ENCODE peak calls at places on chromosomes 2 and 18, in four cellular contexts. I, U, P and K are unnamed samples.

GRCh38 chr2:145488571-145488970 is 968.7 kb upstream of the ZEB2 start:
- DNase-seq in I (no peak), U (no peak), P (no peak), K (no peak)

GRCh38 chr2:211611061-211611518 is 927.5 kb downstream of the ERBB4 start:
- DNase-seq in I (no peak), U (no peak), P (no peak), K (no peak)

GRCh38 chr2:19576411-19576810 is 218.0 kb upstream of the OSR1 start:
- DNase-seq in I (no peak), U (no peak), P (no peak), K (no peak)

GRCh38 chr2:11749646-11750349 is 3.4 kb downstream of the LPIN1 start:
- DNase-seq in I (no peak), U (no peak), P (peak), K (no peak)

GRCh38 chr2:169415233-169415748 is 53.0 kb upstream of the LRP2 start:
- DNase-seq in I (no peak), U (no peak), P (no peak), K (no peak)

GRCh38 chr2:29304399-29304798 is 189.2 kb downstream of the CLIP4 start:
- DNase-seq in I (no peak), U (no peak), P (no peak), K (no peak)

GRCh38 chr2:169705927-169706326 is 11.7 kb downstream of the PHOSPHO2 start:
- DNase-seq in I (no peak), U (no peak), P (no peak), K (no peak)

GRCh38 chr2:241324775-241325174 is 9.1 kb downstream of the SEPTIN2 start:
- DNase-seq in I (no peak), U (no peak), P (no peak), K (no peak)

GRCh38 chr2:9722451-9722850 is 91.7 kb upstream of the YWHAQ start:
- DNase-seq in I (no peak), U (no peak), P (no peak), K (no peak)

GRCh38 chr2:6163932-6164331 is 471.7 kb downstream of the SOX11 start:
- DNase-seq in I (no peak), U (no peak), P (no peak), K (no peak)

GRCh38 chr18:7062844-7063243 is 54.8 kb downstream of the LAMA1 start:
- DNase-seq in I (no peak), U (no peak), P (no peak), K (no peak)

GRCh38 chr2:173427887-173428683 is 73.4 kb downstream of the CDCA7 start:
- DNase-seq in I (no peak), U (peak), P (no peak), K (no peak)

GRCh38 chr18:33871363-33872025 is 293.5 kb downstream of the ASXL3 start:
- DNase-seq in I (no peak), U (no peak), P (no peak), K (no peak)

GRCh38 chr2:41038408-41038807 is 586.5 kb upstream of the SLC8A1 start:
- DNase-seq in I (no peak), U (no peak), P (no peak), K (no peak)

GRCh38 chr18:69701305-69701704 is 246.4 kb downstream of the CD226 start:
- DNase-seq in I (no peak), U (no peak), P (no peak), K (no peak)

GRCh38 chr2:127647242-127648190 is 1.6 kb downstream of the GPR17 start:
- DNase-seq in I (peak), U (no peak), P (no peak), K (no peak)

GRCh38 chr18:3815991-3816390 is 366.0 kb downstream of the TGIF1 start:
- DNase-seq in I (no peak), U (no peak), P (no peak), K (no peak)

GRCh38 chr2:149038442-149039212 is at the start of gene LYPD6B:
- DNase-seq in I (peak), U (no peak), P (no peak), K (no peak)

GRCh38 chr2:3257842-3258241 is 119.8 kb downstream of the EIPR1 start:
- DNase-seq in I (no peak), U (no peak), P (no peak), K (no peak)

GRCh38 chr18:23599809-23600208 is 13.5 kb upstream of the NPC1 start:
- DNase-seq in I (no peak), U (no peak), P (no peak), K (no peak)

GRCh38 chr2:102166189-102166845 is 20.5 kb upstream of the IL1RL2 start:
- DNase-seq in I (no peak), U (no peak), P (no peak), K (no peak)

GRCh38 chr2:158914066-158914465 is 54.4 kb upstream of the TANC1 start:
- DNase-seq in I (no peak), U (no peak), P (no peak), K (no peak)

GRCh38 chr2:237591021-237591370 is 462 bp upstream of the RAB17 start:
- DNase-seq in I (peak), U (no peak), P (no peak), K (no peak)

GRCh38 chr18:36535202-36535935 is 237.9 kb downstream of the FHOD3 start:
- DNase-seq in I (no peak), U (no peak), P (no peak), K (no peak)

GRCh38 chr18:6929370-6930102 is 188.1 kb downstream of the LAMA1 start:
- DNase-seq in I (peak), U (no peak), P (no peak), K (no peak)

GRCh38 chr2:185738679-185739472 is at the start of gene FSIP2:
- DNase-seq in I (peak), U (no peak), P (no peak), K (no peak)

GRCh38 chr2:10091182-10091932 is 11.1 kb upstream of the CYS1 start:
- DNase-seq in I (peak), U (no peak), P (peak), K (peak)

GRCh38 chr2:38129410-38129809 is 53.5 kb upstream of the CYP1B1 start:
- DNase-seq in I (no peak), U (no peak), P (no peak), K (no peak)

GRCh38 chr2:127067620-127068350 is 39.2 kb downstream of the BIN1 start:
- DNase-seq in I (peak), U (no peak), P (peak), K (peak)

GRCh38 chr2:61536086-61536722 is 2.0 kb downstream of the XPO1 start:
- DNase-seq in I (no peak), U (peak), P (no peak), K (no peak)

GRCh38 chr2:75808793-75809535 is 98.2 kb upstream of the GCFC2 start:
- DNase-seq in I (no peak), U (no peak), P (no peak), K (no peak)

GRCh38 chr2:110101280-110101844 is 14.3 kb downstream of the MALL start:
- DNase-seq in I (peak), U (peak), P (no peak), K (no peak)

GRCh38 chr2:8212239-8212638 is 469.6 kb upstream of the ID2 start:
- DNase-seq in I (no peak), U (no peak), P (no peak), K (no peak)

GRCh38 chr2:181178823-181179412 is 198.5 kb downstream of the UBE2E3 start:
- DNase-seq in I (no peak), U (no peak), P (peak), K (peak)

GRCh38 chr2:239142806-239143205 is 258.0 kb downstream of the HDAC4 start:
- DNase-seq in I (no peak), U (no peak), P (no peak), K (no peak)

GRCh38 chr2:65435625-65436168 is 3.3 kb upstream of the SPRED2 start:
- DNase-seq in I (peak), U (peak), P (peak), K (peak)

GRCh38 chr2:12819098-12819465 is 102.3 kb downstream of the TRIB2 start:
- DNase-seq in I (no peak), U (no peak), P (no peak), K (no peak)

GRCh38 chr2:188122983-188123382 is 168.7 kb upstream of the GULP1 start:
- DNase-seq in I (no peak), U (no peak), P (no peak), K (no peak)

GRCh38 chr2:196685792-196686191 is 46.3 kb downstream of the CCDC150 start:
- DNase-seq in I (no peak), U (no peak), P (no peak), K (no peak)